ENCODE peak calls at places on chromosome 14, in seven cellular contexts. Z is SK-N-SH, Y is RWPE1, W is GM23338, S is astrocyte of the spinal cord, Q is HFF-Myc, B is lower lobe of right lung. I is an unnamed sample.

GRCh38 chr14:62099091-62099490 is 336.9 kb downstream of the SNAPC1 start:
- DNase-seq in Z (no peak), Y (no peak), W (no peak), S (no peak), Q (no peak), B (no peak), I (no peak)

GRCh38 chr14:82387699-82388098 is 854.0 kb upstream of the SEL1L start:
- DNase-seq in Z (no peak), Y (peak), W (no peak), S (peak), Q (no peak), B (no peak), I (peak)

GRCh38 chr14:94173471-94173884 is 644 bp upstream of the PPP4R4 start:
- DNase-seq in Z (no peak), Y (no peak), W (peak), S (no peak), Q (no peak), B (peak), I (no peak)

GRCh38 chr14:96631621-96632362 is 129.6 kb downstream of the PAPOLA start:
- DNase-seq in Z (peak), Y (no peak), W (no peak), S (no peak), Q (no peak), B (no peak), I (peak)

GRCh38 chr14:82776958-82777357 is 1243.3 kb upstream of the SEL1L start:
- DNase-seq in Z (no peak), Y (no peak), W (no peak), S (no peak), Q (no peak), B (no peak), I (no peak)

GRCh38 chr14:75811862-75812505 is 150.9 kb downstream of the TTLL5 start:
- DNase-seq in Z (peak), Y (no peak), W (peak), S (no peak), Q (peak), B (no peak), I (no peak)

GRCh38 chr14:91409991-91410401 is 7.6 kb downstream of the CCDC88C start:
- DNase-seq in Z (no peak), Y (no peak), W (no peak), S (no peak), Q (no peak), B (no peak), I (no peak)

GRCh38 chr14:96582641-96582980 is 80.4 kb downstream of the PAPOLA start:
- DNase-seq in Z (peak), Y (no peak), W (no peak), S (no peak), Q (no peak), B (no peak), I (no peak)

GRCh38 chr14:49506650-49507049 is 79.5 kb downstream of the RPS29 start:
- DNase-seq in Z (no peak), Y (no peak), W (no peak), S (no peak), Q (no peak), B (no peak), I (no peak)

GRCh38 chr14:64768401-64769095 is 64.3 kb downstream of the PLEKHG3 start:
- DNase-seq in Z (no peak), Y (no peak), W (peak), S (no peak), Q (no peak), B (no peak), I (no peak)

GRCh38 chr14:49892301-49892635 is 614 bp upstream of the ARF6 start:
- DNase-seq in Z (peak), Y (no peak), W (peak), S (peak), Q (no peak), B (no peak), I (peak)

GRCh38 chr14:77760381-77761204 is at the start of gene SNW1:
- DNase-seq in Z (peak), Y (peak), W (peak), S (peak), Q (peak), B (peak), I (peak)

GRCh38 chr14:50260511-50260910 is 29.1 kb upstream of the SOS2 start:
- DNase-seq in Z (peak), Y (peak), W (peak), S (peak), Q (peak), B (no peak), I (peak)

GRCh38 chr14:80388980-80389711 is 177.8 kb upstream of the DIO2 start:
- DNase-seq in Z (no peak), Y (peak), W (no peak), S (peak), Q (peak), B (no peak), I (peak)

GRCh38 chr14:65117795-65118746 is 15.8 kb upstream of the MAX start:
- DNase-seq in Z (no peak), Y (no peak), W (no peak), S (no peak), Q (no peak), B (no peak), I (no peak)

GRCh38 chr14:84403585-84403984 is 1126.4 kb upstream of the FLRT2 start:
- DNase-seq in Z (no peak), Y (no peak), W (peak), S (no peak), Q (no peak), B (no peak), I (no peak)

GRCh38 chr14:77458249-77458950 is 507 bp downstream of the AHSA1 start:
- DNase-seq in Z (peak), Y (peak), W (peak), S (peak), Q (no peak), B (peak), I (peak)

GRCh38 chr14:100536141-100536540 is 51.1 kb downstream of the BEGAIN start:
- DNase-seq in Z (peak), Y (no peak), W (no peak), S (no peak), Q (no peak), B (peak), I (no peak)

GRCh38 chr14:96225745-96226151 is 21.1 kb downstream of the BDKRB2 start:
- DNase-seq in Z (peak), Y (peak), W (peak), S (no peak), Q (peak), B (no peak), I (peak)

GRCh38 chr14:98259881-98260280 is 1012.1 kb downstream of the BCL11B start:
- DNase-seq in Z (no peak), Y (no peak), W (no peak), S (no peak), Q (no peak), B (no peak), I (no peak)

GRCh38 chr14:51806026-51806590 is 54.3 kb upstream of the GNG2 start:
- DNase-seq in Z (peak), Y (no peak), W (no peak), S (no peak), Q (no peak), B (no peak), I (no peak)

GRCh38 chr14:89359477-89360222 is 57.4 kb downstream of the FOXN3 start:
- DNase-seq in Z (no peak), Y (no peak), W (no peak), S (no peak), Q (no peak), B (no peak), I (no peak)

GRCh38 chr14:89407856-89408255 is 9.2 kb downstream of the FOXN3 start:
- DNase-seq in Z (no peak), Y (no peak), W (no peak), S (no peak), Q (no peak), B (no peak), I (peak)

GRCh38 chr14:79293482-79293881 is 917.8 kb downstream of the DIO2 start:
- DNase-seq in Z (no peak), Y (no peak), W (no peak), S (no peak), Q (no peak), B (no peak), I (no peak)

GRCh38 chr14:52029881-52030280 is 39.0 kb downstream of the NID2 start:
- DNase-seq in Z (no peak), Y (no peak), W (no peak), S (no peak), Q (no peak), B (no peak), I (no peak)

GRCh38 chr14:91230363-91231035 is 14.0 kb downstream of the GPR68 start:
- DNase-seq in Z (no peak), Y (no peak), W (no peak), S (peak), Q (no peak), B (no peak), I (peak)

GRCh38 chr14:22112004-22112403 is 438.4 kb upstream of the OR4E1 start:
- DNase-seq in Z (peak), Y (peak), W (peak), S (no peak), Q (no peak), B (no peak), I (peak)

GRCh38 chr14:52048641-52049204 is 20.1 kb downstream of the NID2 start:
- DNase-seq in Z (no peak), Y (no peak), W (peak), S (peak), Q (no peak), B (no peak), I (peak)

GRCh38 chr14:53062856-53063255 is 90.3 kb downstream of the DDHD1 start:
- DNase-seq in Z (no peak), Y (no peak), W (no peak), S (peak), Q (no peak), B (no peak), I (no peak)

GRCh38 chr14:53896773-53897172 is 59.9 kb downstream of the BMP4 start:
- DNase-seq in Z (no peak), Y (no peak), W (no peak), S (no peak), Q (peak), B (no peak), I (no peak)

GRCh38 chr14:87312138-87312537 is 680.8 kb downstream of the GALC start:
- DNase-seq in Z (no peak), Y (no peak), W (no peak), S (no peak), Q (no peak), B (no peak), I (no peak)

GRCh38 chr14:38931969-38932652 is 170.9 kb downstream of the SEC23A start:
- DNase-seq in Z (no peak), Y (no peak), W (peak), S (no peak), Q (no peak), B (no peak), I (no peak)

GRCh38 chr14:100712490-100712889 is 14.2 kb upstream of the DLK1 start:
- DNase-seq in Z (no peak), Y (peak), W (no peak), S (no peak), Q (no peak), B (no peak), I (peak)

GRCh38 chr14:98928418-98928817 is 343.6 kb downstream of the BCL11B start:
- DNase-seq in Z (no peak), Y (no peak), W (no peak), S (no peak), Q (no peak), B (no peak), I (no peak)

GRCh38 chr14:61219673-61220072 is 61.5 kb downstream of the TMEM30B start:
- DNase-seq in Z (no peak), Y (no peak), W (no peak), S (no peak), Q (no peak), B (no peak), I (peak)

GRCh38 chr14:77148510-77149231 is 7.1 kb upstream of the ZDHHC22 start:
- DNase-seq in Z (no peak), Y (no peak), W (peak), S (no peak), Q (no peak), B (no peak), I (no peak)

GRCh38 chr14:104937161-104937560 is 12.5 kb downstream of the PLD4 start:
- DNase-seq in Z (no peak), Y (no peak), W (no peak), S (no peak), Q (no peak), B (no peak), I (no peak)

GRCh38 chr14:104938436-104938835 is 13.8 kb downstream of the PLD4 start:
- DNase-seq in Z (no peak), Y (no peak), W (no peak), S (no peak), Q (no peak), B (no peak), I (no peak)

GRCh38 chr14:104938960-104939359 is 14.3 kb downstream of the PLD4 start:
- DNase-seq in Z (no peak), Y (no peak), W (no peak), S (no peak), Q (no peak), B (no peak), I (no peak)

GRCh38 chr14:104936361-104937155 is 11.9 kb downstream of the PLD4 start:
- DNase-seq in Z (no peak), Y (no peak), W (no peak), S (no peak), Q (no peak), B (no peak), I (no peak)

GRCh38 chr14:104937694-104938365 is 13.2 kb downstream of the PLD4 start:
- DNase-seq in Z (no peak), Y (no peak), W (no peak), S (no peak), Q (no peak), B (no peak), I (no peak)
- TF ChIP-seq CTCF in Z (no peak), Y (no peak), W (no peak), S (no peak), Q (no peak), B (no peak), I (no peak)

GRCh38 chr14:103563089-103563620 is 395 bp downstream of the COA8 start:
- DNase-seq in Z (no peak), Y (peak), W (peak), S (no peak), Q (no peak), B (peak), I (peak)

GRCh38 chr14:103558071-103558882 is 4.2 kb downstream of the BAG5 start:
- DNase-seq in Z (no peak), Y (peak), W (no peak), S (peak), Q (no peak), B (peak), I (no peak)

GRCh38 chr14:103562135-103562384 is 397 bp downstream of the BAG5 start:
- DNase-seq in Z (no peak), Y (peak), W (peak), S (no peak), Q (no peak), B (no peak), I (no peak)

GRCh38 chr14:103562385-103563088 is at the start of the genes BAG5 and COA8:
- DNase-seq in Z (peak), Y (peak), W (peak), S (peak), Q (peak), B (peak), I (peak)

GRCh38 chr14:103561381-103562134 is 899 bp downstream of the BAG5 start:
- DNase-seq in Z (peak), Y (peak), W (peak), S (peak), Q (no peak), B (peak), I (peak)
- TF ChIP-seq CTCF in Z (no peak), Y (no peak), W (no peak), S (no peak), Q (no peak), B (no peak), I (no peak)

DNA sequence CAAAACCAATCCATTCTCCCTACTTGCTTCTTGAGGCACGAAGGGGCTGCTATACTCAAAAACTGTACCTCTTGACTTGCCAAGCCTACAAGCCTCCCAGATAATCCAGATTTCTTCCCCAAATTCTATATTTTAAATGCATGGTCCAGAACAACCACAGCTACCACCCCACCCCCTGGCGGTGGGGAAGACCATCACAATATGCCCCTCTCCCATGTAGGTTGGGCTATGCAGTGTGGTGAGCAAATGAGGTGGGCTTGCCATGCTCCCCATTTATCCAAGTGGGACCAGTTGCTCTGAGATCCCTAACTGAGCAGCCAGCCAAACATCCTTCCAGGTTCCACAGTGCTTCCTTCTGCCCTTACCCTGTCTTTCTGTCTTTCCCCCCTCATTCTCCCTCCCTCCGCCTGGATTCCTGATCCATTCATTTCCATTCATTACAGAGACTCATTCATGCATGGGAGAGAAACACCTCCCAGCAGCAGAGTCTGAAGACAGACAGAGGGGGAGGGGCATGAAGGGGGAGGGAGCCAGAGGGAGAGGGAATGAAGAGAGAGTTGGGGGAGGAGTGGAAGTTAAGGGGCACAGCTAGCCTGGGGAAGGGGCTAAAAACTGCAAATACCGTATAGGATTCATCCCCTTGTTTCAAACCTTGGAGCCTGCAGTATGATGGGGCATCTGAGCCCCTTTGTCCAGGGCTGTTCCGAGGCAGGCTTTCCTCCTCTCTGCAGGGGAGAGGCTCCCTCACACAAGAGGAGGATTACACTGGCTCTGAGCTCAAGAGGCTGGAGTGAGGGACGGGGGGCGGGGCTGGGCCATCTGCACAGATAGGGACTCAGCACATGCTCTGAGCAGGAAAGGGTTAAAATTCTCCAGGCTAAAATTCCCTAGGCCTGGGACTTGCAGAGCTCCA is 4.4 kb downstream of the ZNF219 start:
- DNase-seq in Z (peak), Y (no peak), W (peak), S (no peak), Q (no peak), B (no peak), I (no peak)
- TF ChIP-seq CTCF in Z (no peak), Y (no peak), W (peak), S (peak), Q (peak), B (no peak), I (peak)

DNA sequence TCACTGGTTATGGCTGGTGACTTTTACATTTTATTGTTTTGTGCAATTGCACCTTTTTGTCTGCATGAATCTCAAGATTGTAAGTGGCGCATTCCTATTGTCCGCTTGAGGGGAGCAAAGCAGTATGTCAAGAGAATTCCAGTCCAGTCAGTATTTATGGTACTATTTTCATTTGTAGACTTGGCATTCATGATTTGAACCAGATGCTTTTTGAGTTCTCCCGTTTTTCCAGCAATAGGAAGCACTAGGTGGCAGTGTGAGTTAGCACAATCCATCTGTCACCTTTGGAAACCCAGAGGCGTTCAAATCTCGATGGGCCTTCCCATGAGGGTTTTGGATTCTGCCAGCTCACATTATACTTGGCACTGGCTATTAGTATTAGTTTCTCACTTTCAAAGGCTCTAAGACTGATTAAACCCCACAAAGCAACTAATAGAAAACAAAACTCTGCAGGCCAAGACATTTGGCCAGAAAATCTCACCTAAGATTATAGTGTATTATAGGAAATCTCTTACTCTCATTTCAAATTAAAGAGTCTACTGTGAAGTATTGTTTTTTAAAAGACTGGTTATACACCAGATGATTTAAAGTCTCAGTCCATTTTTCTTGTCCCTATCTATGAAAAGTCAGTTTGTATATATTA is 2.2 kb downstream of the DACT1 start:
- DNase-seq in Z (peak), Y (peak), W (peak), S (peak), Q (peak), B (no peak), I (peak)
- TF ChIP-seq CTCF in Z (peak), Y (peak), W (peak), S (peak), Q (peak), B (peak), I (peak)

GRCh38 chr14:45128963-45129629 is 5.2 kb downstream of the FKBP3 start:
- DNase-seq in Z (no peak), Y (no peak), W (no peak), S (no peak), Q (no peak), B (no peak), I (no peak)

GRCh38 chr14:45133683-45134050 is 614 bp downstream of the FKBP3 start:
- DNase-seq in Z (no peak), Y (no peak), W (no peak), S (no peak), Q (no peak), B (no peak), I (no peak)

GRCh38 chr14:45135659-45136314 is at the start of gene FANCM:
- DNase-seq in Z (peak), Y (peak), W (peak), S (peak), Q (peak), B (peak), I (peak)

GRCh38 chr14:45135181-45135580 is 549 bp upstream of the FANCM start:
- DNase-seq in Z (no peak), Y (no peak), W (no peak), S (peak), Q (no peak), B (no peak), I (peak)

DNA sequence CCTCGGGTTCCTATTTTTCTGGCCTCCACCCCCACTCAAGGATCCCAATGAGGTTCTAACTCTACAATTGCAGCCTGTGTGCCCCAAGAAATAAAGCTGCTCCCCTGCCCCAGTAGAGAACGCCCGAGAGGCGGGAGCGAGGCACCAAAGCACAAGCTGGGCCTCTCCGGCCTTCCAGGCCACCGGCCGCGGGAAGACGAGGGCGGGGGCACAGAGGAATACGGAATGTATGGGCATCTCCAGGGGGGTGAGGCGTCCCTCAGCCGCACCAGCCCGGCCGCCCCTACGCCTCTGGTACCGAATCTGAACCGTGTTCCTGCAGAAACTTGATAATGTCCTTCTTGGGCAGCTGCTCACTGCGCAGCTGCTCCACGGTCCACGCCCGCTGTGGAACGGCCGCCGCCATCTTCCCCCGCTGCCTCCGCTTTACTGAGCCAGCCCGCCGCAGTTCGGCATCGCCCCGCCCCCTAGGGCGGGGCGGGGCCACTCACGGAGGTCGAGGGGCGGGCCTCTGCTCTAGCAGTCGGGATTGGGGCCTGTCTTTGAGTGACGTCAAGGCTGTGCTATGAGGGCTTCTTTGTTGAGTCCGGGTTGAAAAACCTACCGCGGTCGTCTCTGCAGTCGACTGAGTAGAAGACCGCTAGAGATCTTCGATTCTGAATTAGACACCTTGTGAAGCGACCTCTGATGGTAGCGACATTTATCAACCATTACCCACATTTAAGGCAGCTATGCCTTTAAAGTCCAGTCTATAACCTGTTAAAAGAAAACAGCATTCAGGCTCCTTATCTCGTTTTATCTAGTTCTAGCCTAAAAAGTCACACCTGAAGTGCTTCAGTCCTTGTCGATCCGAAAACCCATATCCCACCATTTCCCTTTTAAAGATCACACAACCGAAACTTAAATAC is at the start of gene FKBP3:
- DNase-seq in Z (peak), Y (peak), W (peak), S (peak), Q (peak), B (peak), I (peak)
- TF ChIP-seq CTCF in Z (peak), Y (peak), W (peak), S (peak), Q (no peak), B (peak), I (no peak)